ENCODE peak calls at places on chromosomes 13 and 19, in ten cellular contexts. G, T, U, O, J, C, I, B, S and F are unnamed samples.

GRCh38 chr19:16143399-16144215 is at the start of gene HSH2D:
- DNase-seq in G (peak), T (peak), U (no peak), O (no peak), J (no peak), C (no peak), I (peak), B (peak), S (peak), F (peak)

GRCh38 chr19:37333457-37333856 is 37.4 kb upstream of the ZNF527 start:
- DNase-seq in G (no peak), T (no peak), U (no peak), O (no peak), J (no peak), C (peak), I (no peak), B (no peak), S (no peak), F (no peak)

GRCh38 chr19:11382898-11383705 is 1.0 kb downstream of the EPOR start:
- DNase-seq in G (no peak), T (no peak), U (peak), O (peak), J (no peak), C (no peak), I (peak), B (peak), S (no peak), F (peak)

GRCh38 chr19:18915639-18916038 is 3.5 kb downstream of the COPE start:
- DNase-seq in G (no peak), T (no peak), U (peak), O (peak), J (no peak), C (peak), I (peak), B (no peak), S (no peak), F (no peak)

GRCh38 chr13:113562866-113563265 is 21.7 kb upstream of the TFDP1 start:
- DNase-seq in G (no peak), T (no peak), U (no peak), O (no peak), J (peak), C (no peak), I (no peak), B (no peak), S (no peak), F (no peak)

GRCh38 chr13:77994166-77994565 is 75.5 kb upstream of the EDNRB start:
- DNase-seq in G (no peak), T (no peak), U (no peak), O (no peak), J (no peak), C (no peak), I (no peak), B (no peak), S (no peak), F (no peak)

GRCh38 chr13:27024781-27025492 is 146.7 kb downstream of the USP12 start:
- DNase-seq in G (no peak), T (no peak), U (no peak), O (no peak), J (peak), C (no peak), I (no peak), B (no peak), S (no peak), F (no peak)

GRCh38 chr13:44523176-44524017 is 52.7 kb downstream of the TSC22D1 start:
- DNase-seq in G (no peak), T (no peak), U (peak), O (peak), J (no peak), C (peak), I (no peak), B (no peak), S (peak), F (no peak)

GRCh38 chr19:52492201-52492960 is 35.1 kb upstream of the ZNF808 start:
- DNase-seq in G (no peak), T (no peak), U (no peak), O (no peak), J (no peak), C (no peak), I (no peak), B (no peak), S (no peak), F (no peak)

GRCh38 chr19:39969266-39969665 is 1.7 kb upstream of the PSMC4 start:
- DNase-seq in G (no peak), T (no peak), U (no peak), O (peak), J (no peak), C (peak), I (no peak), B (no peak), S (no peak), F (no peak)

GRCh38 chr13:21676611-21677021 is 5.7 kb downstream of the FGF9 start:
- DNase-seq in G (no peak), T (no peak), U (no peak), O (no peak), J (no peak), C (no peak), I (no peak), B (no peak), S (no peak), F (peak)

GRCh38 chr19:14006766-14007562 is 844 bp upstream of the RFX1 start:
- DNase-seq in G (no peak), T (no peak), U (no peak), O (no peak), J (peak), C (no peak), I (peak), B (peak), S (peak), F (peak)

GRCh38 chr19:38049105-38049649 is 142.2 kb downstream of the SIPA1L3 start:
- DNase-seq in G (peak), T (peak), U (no peak), O (peak), J (no peak), C (no peak), I (peak), B (no peak), S (no peak), F (no peak)